ENCODE peak calls at places on chromosomes 3 and 15, in six cellular contexts. One of them, this sample, is unnamed.

GRCh38 chr15:57273366-57273765 is 102.9 kb upstream of the CGNL1 start:
- DNase-seq in tibial artery: no peak
- DNase-seq in upper lobe of right lung: no peak
- DNase-seq in fibroblast of lung: no peak
- DNase-seq in left ventricle myocardium inferior: no peak
- DNase-seq in A549: no peak
- DNase-seq in this sample: no peak

GRCh38 chr3:120025520-120025919 is 68.7 kb downstream of the GSK3B start:
- DNase-seq in tibial artery: no peak
- DNase-seq in upper lobe of right lung: no peak
- DNase-seq in fibroblast of lung: peak
- DNase-seq in left ventricle myocardium inferior: no peak
- DNase-seq in A549: no peak
- DNase-seq in this sample: no peak

GRCh38 chr3:118804959-118805358 is 229.7 kb downstream of the IGSF11 start:
- DNase-seq in tibial artery: no peak
- DNase-seq in upper lobe of right lung: no peak
- DNase-seq in fibroblast of lung: no peak
- DNase-seq in left ventricle myocardium inferior: no peak
- DNase-seq in A549: no peak
- DNase-seq in this sample: no peak

GRCh38 chr15:25179673-25180511 is 225.1 kb downstream of the SNRPN start:
- DNase-seq in tibial artery: peak
- DNase-seq in upper lobe of right lung: peak
- DNase-seq in fibroblast of lung: no peak
- DNase-seq in left ventricle myocardium inferior: peak
- DNase-seq in A549: no peak
- DNase-seq in this sample: no peak

GRCh38 chr15:72169236-72169920 is 28.2 kb downstream of the GRAMD2A start:
- DNase-seq in tibial artery: no peak
- DNase-seq in upper lobe of right lung: no peak
- DNase-seq in fibroblast of lung: no peak
- DNase-seq in left ventricle myocardium inferior: no peak
- DNase-seq in A549: no peak
- DNase-seq in this sample: no peak

GRCh38 chr3:72145506-72146380 is 360.8 kb upstream of the PROK2 start:
- DNase-seq in tibial artery: no peak
- DNase-seq in upper lobe of right lung: no peak
- DNase-seq in fibroblast of lung: peak
- DNase-seq in left ventricle myocardium inferior: no peak
- DNase-seq in A549: no peak
- DNase-seq in this sample: peak

GRCh38 chr3:35505772-35506171 is 133.6 kb upstream of the ARPP21 start:
- DNase-seq in tibial artery: no peak
- DNase-seq in upper lobe of right lung: no peak
- DNase-seq in fibroblast of lung: no peak
- DNase-seq in left ventricle myocardium inferior: no peak
- DNase-seq in A549: no peak
- DNase-seq in this sample: no peak

GRCh38 chr3:137035631-137036030 is 77.8 kb downstream of the IL20RB start:
- DNase-seq in tibial artery: no peak
- DNase-seq in upper lobe of right lung: no peak
- DNase-seq in fibroblast of lung: no peak
- DNase-seq in left ventricle myocardium inferior: no peak
- DNase-seq in A549: peak
- DNase-seq in this sample: peak

GRCh38 chr15:39077998-39078397 is 502.9 kb upstream of the THBS1 start:
- DNase-seq in tibial artery: no peak
- DNase-seq in upper lobe of right lung: no peak
- DNase-seq in fibroblast of lung: no peak
- DNase-seq in left ventricle myocardium inferior: no peak
- DNase-seq in A549: no peak
- DNase-seq in this sample: no peak

GRCh38 chr15:99114511-99115299 is 9.8 kb downstream of the SYNM start:
- DNase-seq in tibial artery: peak
- DNase-seq in upper lobe of right lung: peak
- DNase-seq in fibroblast of lung: no peak
- DNase-seq in left ventricle myocardium inferior: no peak
- DNase-seq in A549: no peak
- DNase-seq in this sample: no peak

GRCh38 chr15:73935547-73935946 is 9.3 kb downstream of the LOXL1 start:
- DNase-seq in tibial artery: peak
- DNase-seq in upper lobe of right lung: no peak
- DNase-seq in fibroblast of lung: no peak
- DNase-seq in left ventricle myocardium inferior: no peak
- DNase-seq in A549: no peak
- DNase-seq in this sample: peak

GRCh38 chr15:101027273-101027901 is 108.2 kb downstream of the LRRK1 start:
- DNase-seq in tibial artery: peak
- DNase-seq in upper lobe of right lung: peak
- DNase-seq in fibroblast of lung: no peak
- DNase-seq in left ventricle myocardium inferior: no peak
- DNase-seq in A549: no peak
- DNase-seq in this sample: no peak

GRCh38 chr3:76372497-76372896 is 587.1 kb upstream of the ZNF717 start:
- DNase-seq in tibial artery: no peak
- DNase-seq in upper lobe of right lung: no peak
- DNase-seq in fibroblast of lung: no peak
- DNase-seq in left ventricle myocardium inferior: no peak
- DNase-seq in A549: no peak
- DNase-seq in this sample: no peak

GRCh38 chr3:76370749-76371148 is 585.4 kb upstream of the ZNF717 start:
- DNase-seq in tibial artery: no peak
- DNase-seq in upper lobe of right lung: no peak
- DNase-seq in fibroblast of lung: peak
- DNase-seq in left ventricle myocardium inferior: no peak
- DNase-seq in A549: no peak
- DNase-seq in this sample: no peak

GRCh38 chr3:76367281-76367680 is 581.9 kb upstream of the ZNF717 start:
- DNase-seq in tibial artery: no peak
- DNase-seq in upper lobe of right lung: no peak
- DNase-seq in fibroblast of lung: peak
- DNase-seq in left ventricle myocardium inferior: no peak
- DNase-seq in A549: no peak
- DNase-seq in this sample: peak

GRCh38 chr3:76365284-76365683 is 579.9 kb upstream of the ZNF717 start:
- DNase-seq in tibial artery: no peak
- DNase-seq in upper lobe of right lung: no peak
- DNase-seq in fibroblast of lung: no peak
- DNase-seq in left ventricle myocardium inferior: no peak
- DNase-seq in A549: no peak
- DNase-seq in this sample: no peak

DNA sequence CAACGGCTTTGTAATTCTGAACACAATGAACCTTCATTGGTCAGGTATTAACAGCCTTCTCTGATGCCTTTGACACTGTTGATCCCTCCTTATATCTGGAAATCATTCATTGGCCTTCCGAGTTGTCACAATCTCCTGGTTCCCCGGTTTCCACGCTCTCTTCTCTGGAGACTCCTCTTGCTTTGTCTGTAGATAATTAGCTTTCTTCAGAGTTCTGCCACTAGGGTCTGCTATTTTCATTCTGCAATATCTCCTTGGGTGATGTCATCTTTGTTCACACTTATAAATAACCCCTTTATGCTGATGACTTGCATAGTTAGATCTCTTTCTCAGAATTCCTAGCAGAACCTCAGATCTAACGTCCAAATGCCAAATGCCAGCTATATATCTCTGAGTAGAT is 583.8 kb upstream of the ZNF717 start:
- DNase-seq in tibial artery: no peak
- DNase-seq in upper lobe of right lung: no peak
- DNase-seq in fibroblast of lung: peak
- DNase-seq in left ventricle myocardium inferior: no peak
- DNase-seq in A549: no peak
- DNase-seq in this sample: no peak
- TF ChIP-seq CTCF in tibial artery: no peak
- TF ChIP-seq CTCF in upper lobe of right lung: no peak
- TF ChIP-seq CTCF in fibroblast of lung: peak
- TF ChIP-seq CTCF in left ventricle myocardium inferior: peak
- TF ChIP-seq CTCF in A549: no peak
- TF ChIP-seq CTCF in this sample: no peak

DNA sequence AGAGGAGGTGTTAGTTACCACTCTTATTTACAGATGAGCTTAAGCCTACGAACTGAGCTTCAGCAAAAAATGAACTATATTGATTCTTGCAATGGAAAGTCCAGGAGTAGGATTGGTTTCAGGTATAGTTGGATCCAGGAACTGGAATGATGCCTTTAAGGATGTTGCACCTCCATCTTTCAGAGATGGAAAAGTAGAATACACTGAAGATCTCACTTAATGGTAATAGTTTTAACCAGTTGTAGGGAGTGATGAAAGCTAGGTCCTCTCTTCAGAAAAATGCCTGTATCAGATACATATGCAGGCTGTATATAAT is 2.5 kb downstream of the SLC28A1 start:
- DNase-seq in tibial artery: no peak
- DNase-seq in upper lobe of right lung: no peak
- DNase-seq in fibroblast of lung: no peak
- DNase-seq in left ventricle myocardium inferior: no peak
- DNase-seq in A549: no peak
- DNase-seq in this sample: no peak
- H3K4me3 ChIP-seq in tibial artery: no peak
- H3K4me3 ChIP-seq in upper lobe of right lung: no peak
- H3K4me3 ChIP-seq in fibroblast of lung: no peak
- H3K4me3 ChIP-seq in left ventricle myocardium inferior: no peak
- H3K4me3 ChIP-seq in A549: no peak
- H3K4me3 ChIP-seq in this sample: no peak

DNA sequence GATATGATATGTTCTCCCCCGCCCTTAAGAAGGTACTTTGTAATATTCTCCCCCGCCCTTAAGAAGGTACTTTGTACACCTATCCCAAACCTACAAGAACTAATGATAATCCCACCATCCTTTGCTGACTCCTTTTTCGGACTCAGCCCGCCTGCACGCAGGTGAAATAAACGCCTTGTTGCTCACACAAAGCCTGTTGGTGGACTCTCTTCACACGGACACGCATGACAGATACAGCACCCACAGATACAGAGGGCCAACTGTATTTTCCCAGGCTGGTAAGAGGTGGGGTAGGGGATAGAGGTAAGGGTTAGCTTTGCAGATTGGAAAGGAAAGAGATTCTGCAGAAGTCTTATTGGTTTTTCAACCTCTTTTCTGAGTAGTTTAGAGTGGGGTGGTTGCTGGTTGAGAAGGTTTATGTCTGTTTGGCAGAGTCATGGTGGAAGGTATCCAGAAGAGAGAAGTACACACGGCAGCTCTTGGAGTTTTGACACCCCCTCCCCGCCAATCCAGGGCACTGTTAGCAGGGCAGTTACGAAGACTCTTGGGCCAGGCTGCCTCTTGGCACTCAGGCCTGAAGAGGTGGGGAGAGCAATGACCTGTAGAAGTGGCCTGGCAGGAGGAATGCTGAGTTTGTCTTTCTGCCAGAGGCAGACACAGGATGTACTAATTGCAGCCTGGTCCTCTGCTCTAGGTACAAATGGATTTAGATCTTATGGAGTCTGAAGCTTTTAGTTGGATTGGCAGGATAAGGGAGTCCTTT is 36.0 kb upstream of the IDH2 start:
- DNase-seq in tibial artery: no peak
- DNase-seq in upper lobe of right lung: peak
- DNase-seq in fibroblast of lung: no peak
- DNase-seq in left ventricle myocardium inferior: peak
- DNase-seq in A549: no peak
- DNase-seq in this sample: no peak
- TF ChIP-seq CTCF in tibial artery: no peak
- TF ChIP-seq CTCF in upper lobe of right lung: no peak
- TF ChIP-seq CTCF in fibroblast of lung: no peak
- TF ChIP-seq CTCF in left ventricle myocardium inferior: no peak
- TF ChIP-seq CTCF in A549: no peak
- TF ChIP-seq CTCF in this sample: no peak

DNA sequence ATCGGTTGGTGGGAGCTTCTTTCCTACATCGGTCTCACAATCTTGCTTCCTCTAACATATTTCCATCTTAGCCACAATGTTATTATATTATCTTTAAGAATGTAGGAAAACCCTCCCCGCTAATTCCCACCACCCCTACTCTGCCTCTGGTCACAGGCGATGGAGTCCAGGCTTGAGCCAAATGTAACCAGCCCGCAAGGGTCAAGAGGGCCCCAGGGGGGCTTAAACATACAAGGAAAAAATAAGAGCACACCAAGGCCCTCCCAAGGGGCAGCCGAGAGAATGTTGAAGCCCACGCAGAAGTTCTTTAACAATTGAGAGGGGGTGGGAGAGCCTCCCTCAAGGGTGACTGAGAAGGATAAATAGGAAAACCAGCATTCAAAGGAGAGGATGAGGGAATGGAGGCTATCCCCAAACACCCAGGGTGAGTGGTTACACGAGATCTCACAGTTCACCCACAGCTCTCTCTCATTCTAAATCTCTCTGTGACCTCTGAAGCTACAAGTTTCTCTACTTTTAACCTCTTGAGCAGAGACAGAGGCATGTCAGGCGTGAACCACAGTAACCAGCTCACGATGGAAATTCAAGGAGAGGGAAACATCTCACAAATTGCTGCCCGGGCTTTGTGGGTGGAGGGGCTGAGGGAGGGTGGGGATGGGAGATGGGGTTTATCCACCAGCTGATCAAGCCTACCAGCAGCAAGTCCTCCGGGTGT is 31.4 kb upstream of the UACA start:
- DNase-seq in tibial artery: no peak
- DNase-seq in upper lobe of right lung: no peak
- DNase-seq in fibroblast of lung: peak
- DNase-seq in left ventricle myocardium inferior: no peak
- DNase-seq in A549: no peak
- DNase-seq in this sample: peak
- H3K4me3 ChIP-seq in tibial artery: no peak
- H3K4me3 ChIP-seq in upper lobe of right lung: no peak
- H3K4me3 ChIP-seq in fibroblast of lung: peak
- H3K4me3 ChIP-seq in left ventricle myocardium inferior: no peak
- H3K4me3 ChIP-seq in A549: peak
- H3K4me3 ChIP-seq in this sample: no peak

DNA sequence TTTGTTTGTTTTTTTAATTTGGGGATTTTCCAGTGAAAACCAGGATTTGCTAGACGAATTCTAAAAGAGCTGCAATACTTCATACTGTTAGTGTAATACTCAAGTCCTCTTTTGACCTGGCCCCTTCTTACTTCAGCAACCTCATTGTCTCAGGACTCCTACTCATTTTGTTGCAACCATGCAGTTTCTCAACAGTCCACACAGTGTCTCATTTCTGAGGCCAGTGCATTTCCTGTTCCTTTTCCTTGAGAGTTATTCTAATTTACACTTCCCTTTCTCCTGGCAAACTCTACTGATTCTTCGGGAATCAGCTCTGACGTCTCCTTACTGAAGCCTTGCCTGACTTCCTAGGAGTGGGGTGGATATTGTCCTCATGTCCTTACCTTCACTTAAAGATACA is 35.6 kb downstream of the NSUN3 start:
- DNase-seq in tibial artery: no peak
- DNase-seq in upper lobe of right lung: no peak
- DNase-seq in fibroblast of lung: no peak
- DNase-seq in left ventricle myocardium inferior: no peak
- DNase-seq in A549: no peak
- DNase-seq in this sample: peak
- TF ChIP-seq CTCF in tibial artery: no peak
- TF ChIP-seq CTCF in upper lobe of right lung: no peak
- TF ChIP-seq CTCF in fibroblast of lung: no peak
- TF ChIP-seq CTCF in left ventricle myocardium inferior: no peak
- TF ChIP-seq CTCF in A549: no peak
- TF ChIP-seq CTCF in this sample: no peak